ENCODE peak calls at places on chromosomes 3 and 15, in five cellular contexts. X is astrocyte, D is T-helper 2 cell, H is progenitor cell of endocrine pancreas, O is epithelial cell of prostate. Z is an unnamed sample.

GRCh38 chr3:101821503-101821902 is 27.8 kb upstream of the NFKBIZ start:
- DNase-seq in H (no peak), D (no peak), X (no peak), O (no peak), Z (no peak)

GRCh38 chr3:131163-131889 is 65.2 kb upstream of the CHL1 start:
- DNase-seq in D (no peak), O (no peak), H (no peak), X (no peak), Z (no peak)

GRCh38 chr3:151219056-151219455 is 16.0 kb upstream of the GPR171 start:
- DNase-seq in O (peak; percentile 56), D (no peak), H (no peak), X (peak; percentile 89), Z (no peak)

GRCh38 chr3:115488410-115488809 is 134.9 kb upstream of the GAP43 start:
- DNase-seq in D (no peak), O (no peak), H (no peak), X (no peak), Z (no peak)

GRCh38 chr15:101578443-101578894 is 73.7 kb downstream of the TM2D3 start:
- DNase-seq in O (no peak), D (no peak), H (peak; percentile 25), X (no peak), Z (no peak)

GRCh38 chr3:187878776-187879524 is 133.7 kb upstream of the BCL6 start:
- DNase-seq in H (no peak), D (no peak), X (peak; percentile 71), O (no peak), Z (no peak)

GRCh38 chr3:179196098-179196497 is 47.9 kb downstream of the PIK3CA start:
- DNase-seq in X (peak; percentile 82), O (no peak), H (no peak), D (peak; percentile 17), Z (no peak)

GRCh38 chr3:30353711-30354467 is 252.5 kb upstream of the TGFBR2 start:
- DNase-seq in O (no peak), X (no peak), H (no peak), D (peak; percentile 82), Z (no peak)

GRCh38 chr3:16179771-16180736 is 5.6 kb downstream of the GALNT15 start:
- DNase-seq in D (no peak), H (no peak), X (peak; percentile 86), O (no peak), Z (no peak)

GRCh38 chr15:80694624-80695098 is 449 bp upstream of the ABHD17C start:
- DNase-seq in O (no peak), D (peak; percentile 24), H (peak; percentile 20), X (peak; percentile 36), Z (no peak)

GRCh38 chr3:45790611-45791010 is 5.7 kb downstream of the SLC6A20 start:
- DNase-seq in O (no peak), H (no peak), D (no peak), X (no peak), Z (no peak)

GRCh38 chr3:187223799-187224198 is 26.5 kb downstream of the RTP1 start:
- DNase-seq in D (no peak), X (peak; percentile 24), O (peak; percentile 66), H (no peak), Z (no peak)

GRCh38 chr3:44421280-44421679 is 56.2 kb downstream of the ZNF445 start:
- DNase-seq in X (no peak), H (no peak), O (no peak), D (no peak), Z (no peak)

GRCh38 chr15:57651445-57651844 is 55.1 kb upstream of the POLR2M start:
- DNase-seq in D (no peak), O (no peak), H (no peak), X (no peak), Z (no peak)

GRCh38 chr3:37144806-37145205 is 29.6 kb downstream of the LRRFIP2 start:
- DNase-seq in O (no peak), H (no peak), D (no peak), X (no peak), Z (no peak)

GRCh38 chr3:194637066-194637465 is 3.8 kb upstream of the TMEM44 start:
- DNase-seq in O (no peak), D (no peak), H (no peak), X (no peak), Z (no peak)

GRCh38 chr15:68445351-68445750 is 13.4 kb upstream of the ITGA11 start:
- DNase-seq in O (no peak), H (no peak), D (no peak), X (no peak), Z (no peak)

GRCh38 chr3:113783980-113784379 is 37.1 kb downstream of the ATP6V1A start:
- DNase-seq in D (no peak), X (peak; percentile 6), O (no peak), H (no peak), Z (no peak)

GRCh38 chr3:178385280-178385952 is 150.8 kb upstream of the KCNMB2 start:
- DNase-seq in O (no peak), X (peak; percentile 17), H (no peak), D (peak; percentile 0), Z (no peak)

GRCh38 chr15:90871097-90871715 is 2.8 kb downstream of the FURIN start:
- DNase-seq in D (peak; percentile 25), O (no peak), H (no peak), X (no peak), Z (peak; percentile 83)

GRCh38 chr3:31873254-31873653 is 107.8 kb downstream of the OSBPL10 start:
- DNase-seq in O (no peak), H (no peak), X (peak; percentile 14), D (no peak), Z (no peak)